ENCODE peak calls at places on chromosomes 13 and 19, in eight cellular contexts. D is endothelial cell; V is cardiac muscle cell; B is HFFc6; T is IMR-90; A is activated B cell treated with CpG ODN at 0.5 μM for 24 hours; G is CD4-positive, alpha-beta T cell; P is lower lobe of right lung. I is an unnamed sample.

GRCh38 chr19:44575116-44575700 is 38.2 kb upstream of the IGSF23 start:
- DNase-seq in D (no peak), V (no peak), B (no peak), T (no peak), A (no peak), G (no peak), P (no peak), I (no peak)

GRCh38 chr13:72808917-72809500 is 27.1 kb downstream of the PIBF1 start:
- DNase-seq in D (no peak), V (peak), B (no peak), T (peak), A (no peak), G (no peak), P (no peak), I (no peak)

GRCh38 chr13:44976949-44977583 is 12.2 kb downstream of the NUFIP1 start:
- DNase-seq in D (no peak), V (peak), B (no peak), T (no peak), A (no peak), G (no peak), P (no peak), I (no peak)

GRCh38 chr19:8640402-8641004 is 10.1 kb downstream of the NFILZ start:
- DNase-seq in D (no peak), V (peak), B (no peak), T (no peak), A (no peak), G (no peak), P (peak), I (no peak)

GRCh38 chr19:40231057-40231456 is 4.6 kb upstream of the CCNP start:
- DNase-seq in D (no peak), V (no peak), B (no peak), T (no peak), A (no peak), G (no peak), P (no peak), I (no peak)

GRCh38 chr13:28185256-28185655 is 46.9 kb downstream of the PAN3 start:
- DNase-seq in D (no peak), V (peak), B (no peak), T (no peak), A (no peak), G (no peak), P (no peak), I (no peak)

GRCh38 chr19:33419763-33420080 is 46.2 kb downstream of the CEBPG start:
- DNase-seq in D (no peak), V (no peak), B (no peak), T (no peak), A (no peak), G (no peak), P (no peak), I (peak)

GRCh38 chr13:30743319-30744055 is 8.1 kb downstream of the ALOX5AP start:
- DNase-seq in D (no peak), V (peak), B (peak), T (peak), A (no peak), G (no peak), P (no peak), I (no peak)

GRCh38 chr13:104491951-104492350 is 1425.7 kb upstream of the SLC10A2 start:
- DNase-seq in D (no peak), V (no peak), B (no peak), T (no peak), A (no peak), G (no peak), P (no peak), I (no peak)

GRCh38 chr13:50124536-50125305 is 109.5 kb downstream of the KCNRG start:
- DNase-seq in D (peak), V (peak), B (peak), T (peak), A (no peak), G (peak), P (peak), I (peak)

GRCh38 chr13:93227906-93228801 is 1.5 kb downstream of the GPC6 start:
- DNase-seq in D (peak), V (peak), B (peak), T (peak), A (no peak), G (no peak), P (peak), I (peak)

GRCh38 chr19:7421941-7422744 is 66.7 kb downstream of the PEX11G start:
- DNase-seq in D (no peak), V (no peak), B (peak), T (no peak), A (no peak), G (no peak), P (no peak), I (no peak)

GRCh38 chr19:14114854-14115253 is 2.7 kb downstream of the PRKACA start:
- DNase-seq in D (peak), V (peak), B (no peak), T (no peak), A (peak), G (peak), P (peak), I (peak)

GRCh38 chr13:20873348-20873747 is 29.2 kb downstream of the XPO4 start:
- DNase-seq in D (no peak), V (peak), B (peak), T (peak), A (no peak), G (no peak), P (no peak), I (no peak)

GRCh38 chr19:42108527-42109389 is 23.5 kb downstream of the POU2F2 start:
- DNase-seq in D (peak), V (peak), B (peak), T (peak), A (peak), G (peak), P (peak), I (peak)
- TF ChIP-seq CTCF in D (peak), V (peak), B (peak), T (peak), A (peak), G (peak), P (peak), I (peak)

DNA sequence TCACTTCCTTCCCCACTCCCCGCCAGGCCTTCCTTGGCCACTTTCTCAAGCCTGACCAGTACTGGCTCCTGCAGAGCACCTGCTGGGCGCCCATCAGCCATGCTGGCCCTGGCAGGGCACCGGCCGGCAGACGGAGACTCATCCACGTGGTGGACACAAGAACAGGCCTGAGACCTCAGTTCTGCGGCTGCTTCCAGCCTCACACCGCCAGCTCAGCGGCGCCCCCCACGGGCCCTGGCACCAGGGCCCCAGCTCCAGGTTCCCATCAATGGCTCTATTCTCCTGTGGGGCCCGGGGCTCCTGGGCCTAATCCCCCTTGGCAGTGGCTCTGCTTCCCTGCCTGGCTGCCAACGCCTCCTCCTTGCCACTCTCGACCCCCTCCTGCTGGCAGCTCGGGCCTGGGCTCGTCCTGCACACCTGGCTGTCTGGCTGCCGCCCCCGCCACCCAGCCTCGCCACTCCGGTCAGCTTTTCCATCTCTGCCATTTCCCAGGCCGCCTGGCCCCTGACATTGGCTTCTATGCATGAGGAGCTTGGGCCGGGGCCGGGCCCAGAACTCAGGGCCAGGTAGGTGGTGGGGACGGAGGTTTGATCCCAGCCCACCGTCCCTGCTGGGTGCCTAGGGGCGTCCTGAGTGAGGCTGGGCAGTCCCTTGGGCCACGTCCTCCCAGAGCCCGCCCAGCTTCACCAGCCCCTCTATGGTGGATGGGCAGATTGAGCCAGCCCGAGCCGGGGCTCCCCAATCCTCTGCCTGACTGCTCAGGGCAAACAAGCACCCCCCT is 6.2 kb downstream of the NDUFA11 start:
- DNase-seq in D (no peak), V (no peak), B (no peak), T (no peak), A (no peak), G (no peak), P (no peak), I (no peak)
- TF ChIP-seq CTCF in D (peak), V (no peak), B (peak), T (no peak), A (no peak), G (no peak), P (no peak), I (no peak)

DNA sequence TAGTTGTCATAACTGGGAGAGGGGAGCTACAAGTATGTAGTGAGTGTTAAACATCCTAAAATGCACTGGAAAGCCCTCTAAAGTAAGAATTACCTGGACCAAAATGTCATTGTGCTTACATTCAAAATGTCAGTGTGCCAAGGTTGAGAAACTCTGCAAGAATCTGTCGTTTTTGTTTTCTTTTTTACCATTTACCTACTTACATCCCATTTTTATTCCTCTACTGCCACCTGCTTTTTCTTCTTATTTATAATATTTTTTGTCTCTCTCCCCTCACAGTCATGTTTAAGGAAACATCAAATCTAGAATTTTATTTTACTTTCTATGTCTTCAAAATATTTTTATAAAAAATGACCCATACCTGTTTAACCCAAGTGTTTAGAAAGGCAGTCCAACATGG is 226.4 kb downstream of the PCDH17 start:
- DNase-seq in D (no peak), V (no peak), B (no peak), T (no peak), A (no peak), G (no peak), P (no peak), I (no peak)
- TF ChIP-seq CTCF in D (no peak), V (no peak), B (no peak), T (no peak), A (no peak), G (no peak), P (no peak), I (no peak)

GRCh38 chr19:10830941-10831779 is 4.9 kb downstream of the TMED1 start:
- DNase-seq in D (no peak), V (no peak), B (no peak), T (no peak), A (no peak), G (no peak), P (no peak), I (no peak)

GRCh38 chr19:10829967-10830366 is 6.0 kb downstream of the TMED1 start:
- DNase-seq in D (no peak), V (no peak), B (no peak), T (no peak), A (no peak), G (no peak), P (no peak), I (no peak)

GRCh38 chr19:10830370-10830769 is 5.6 kb downstream of the TMED1 start:
- DNase-seq in D (no peak), V (no peak), B (no peak), T (no peak), A (no peak), G (no peak), P (no peak), I (no peak)

GRCh38 chr19:10826846-10827245 is 9.2 kb downstream of the TMED1 start:
- DNase-seq in D (no peak), V (no peak), B (no peak), T (no peak), A (no peak), G (no peak), P (no peak), I (no peak)

DNA sequence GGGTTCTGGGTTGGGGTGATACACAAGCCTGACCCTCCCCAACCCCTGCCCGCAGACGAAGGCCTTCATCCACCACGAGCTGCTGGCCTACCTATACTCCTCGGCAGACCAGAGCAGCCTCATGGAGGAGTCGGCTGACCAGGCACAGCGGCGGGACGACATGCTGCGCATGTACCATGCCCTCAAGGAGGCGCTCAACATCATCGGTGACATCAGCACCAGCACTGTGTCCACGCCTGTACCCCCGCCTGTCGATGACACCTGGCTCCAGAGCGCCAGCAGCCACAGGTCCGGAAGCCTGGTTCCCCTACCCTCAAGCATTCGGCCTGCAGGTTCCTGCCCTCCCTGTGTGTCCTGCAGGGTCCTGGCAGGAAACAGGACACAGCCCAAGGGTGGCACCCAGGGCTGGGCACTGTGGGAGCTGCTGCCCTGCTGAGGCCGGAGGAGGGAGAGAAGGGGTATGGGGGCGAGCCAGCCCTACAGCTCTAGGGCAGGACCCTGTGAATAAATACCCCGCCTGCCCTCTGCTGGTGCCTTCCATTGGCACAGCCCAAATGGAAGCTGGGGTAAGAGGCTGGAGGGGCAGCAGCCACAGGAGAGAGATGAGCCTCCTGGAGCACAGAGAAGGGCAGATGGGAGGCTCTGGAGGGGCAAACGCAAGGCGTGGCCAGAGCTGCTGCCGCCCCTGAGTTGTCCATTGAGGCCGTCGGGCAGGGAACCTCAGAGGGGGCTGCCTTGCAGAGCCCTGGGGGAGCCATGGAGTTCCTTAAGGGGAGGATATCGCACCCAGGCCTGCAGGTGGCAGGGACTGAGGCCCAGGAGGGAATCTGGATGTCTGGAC is 6.8 kb downstream of the TMED1 start:
- DNase-seq in D (no peak), V (no peak), B (no peak), T (no peak), A (no peak), G (no peak), P (peak), I (no peak)
- TF ChIP-seq CTCF in D (no peak), V (no peak), B (peak), T (no peak), A (no peak), G (no peak), P (no peak), I (peak)